ENCODE peak calls at places on chromosomes 6 and 20, in nine cellular contexts. One of them, this sample, is unnamed.

GRCh38 chr6:109360281-109360680 is 22.0 kb downstream of the CD164 start:
- DNase-seq in activated T-cell treated with anti-CD3 and anti-CD28 coated beads, Interleukin-2, amount 50 U/mL, for 48 hours: no peak
- DNase-seq in NCI-H446 treated with DMSO at 0.1 percent for 48 hours: no peak
- DNase-seq in amygdala: no peak
- DNase-seq in GM04504: no peak
- DNase-seq in activated naive CD4-positive, alpha-beta T cell: no peak
- DNase-seq in body of pancreas: no peak
- DNase-seq in anterior cingulate cortex: no peak
- DNase-seq in HAP-1: no peak
- DNase-seq in this sample: no peak

GRCh38 chr6:116393430-116393829 is 22.7 kb downstream of the DSE start:
- DNase-seq in activated T-cell treated with anti-CD3 and anti-CD28 coated beads, Interleukin-2, amount 50 U/mL, for 48 hours: no peak
- DNase-seq in NCI-H446 treated with DMSO at 0.1 percent for 48 hours: no peak
- DNase-seq in amygdala: no peak
- DNase-seq in GM04504: no peak
- DNase-seq in activated naive CD4-positive, alpha-beta T cell: no peak
- DNase-seq in body of pancreas: no peak
- DNase-seq in anterior cingulate cortex: no peak
- DNase-seq in HAP-1: no peak
- DNase-seq in this sample: no peak

GRCh38 chr6:139944976-139945375 is 570.5 kb upstream of the CITED2 start:
- DNase-seq in activated T-cell treated with anti-CD3 and anti-CD28 coated beads, Interleukin-2, amount 50 U/mL, for 48 hours: no peak
- DNase-seq in NCI-H446 treated with DMSO at 0.1 percent for 48 hours: no peak
- DNase-seq in amygdala: no peak
- DNase-seq in GM04504: no peak
- DNase-seq in activated naive CD4-positive, alpha-beta T cell: no peak
- DNase-seq in body of pancreas: no peak
- DNase-seq in anterior cingulate cortex: no peak
- DNase-seq in HAP-1: no peak
- DNase-seq in this sample: no peak

GRCh38 chr6:47083586-47084047 is 41.5 kb upstream of the ADGRF1 start:
- DNase-seq in activated T-cell treated with anti-CD3 and anti-CD28 coated beads, Interleukin-2, amount 50 U/mL, for 48 hours: no peak
- DNase-seq in NCI-H446 treated with DMSO at 0.1 percent for 48 hours: peak; percentile 48
- DNase-seq in amygdala: no peak
- DNase-seq in GM04504: peak; percentile 82
- DNase-seq in activated naive CD4-positive, alpha-beta T cell: no peak
- DNase-seq in body of pancreas: peak; percentile 94
- DNase-seq in anterior cingulate cortex: no peak
- DNase-seq in HAP-1: no peak
- DNase-seq in this sample: no peak

GRCh38 chr6:167825759-167826229 is 917 bp upstream of the AFDN start:
- DNase-seq in activated T-cell treated with anti-CD3 and anti-CD28 coated beads, Interleukin-2, amount 50 U/mL, for 48 hours: peak; percentile 35
- DNase-seq in NCI-H446 treated with DMSO at 0.1 percent for 48 hours: no peak
- DNase-seq in amygdala: no peak
- DNase-seq in GM04504: no peak
- DNase-seq in activated naive CD4-positive, alpha-beta T cell: no peak
- DNase-seq in body of pancreas: peak; percentile 86
- DNase-seq in anterior cingulate cortex: no peak
- DNase-seq in HAP-1: peak; percentile 82
- DNase-seq in this sample: no peak

GRCh38 chr20:38804682-38805501 is 605 bp upstream of the PPP1R16B start:
- DNase-seq in activated T-cell treated with anti-CD3 and anti-CD28 coated beads, Interleukin-2, amount 50 U/mL, for 48 hours: peak; percentile 80
- DNase-seq in NCI-H446 treated with DMSO at 0.1 percent for 48 hours: no peak
- DNase-seq in amygdala: peak; percentile 29
- DNase-seq in GM04504: no peak
- DNase-seq in activated naive CD4-positive, alpha-beta T cell: no peak
- DNase-seq in body of pancreas: peak; percentile 37
- DNase-seq in anterior cingulate cortex: no peak
- DNase-seq in HAP-1: peak; percentile 14
- DNase-seq in this sample: no peak

GRCh38 chr6:23174781-23175361 is 605.5 kb downstream of the HDGFL1 start:
- DNase-seq in activated T-cell treated with anti-CD3 and anti-CD28 coated beads, Interleukin-2, amount 50 U/mL, for 48 hours: no peak
- DNase-seq in NCI-H446 treated with DMSO at 0.1 percent for 48 hours: no peak
- DNase-seq in amygdala: no peak
- DNase-seq in GM04504: peak; percentile 84
- DNase-seq in activated naive CD4-positive, alpha-beta T cell: no peak
- DNase-seq in body of pancreas: no peak
- DNase-seq in anterior cingulate cortex: no peak
- DNase-seq in HAP-1: no peak
- DNase-seq in this sample: no peak

GRCh38 chr20:8117636-8118413 is 14.2 kb upstream of the PLCB1 start:
- DNase-seq in activated T-cell treated with anti-CD3 and anti-CD28 coated beads, Interleukin-2, amount 50 U/mL, for 48 hours: no peak
- DNase-seq in NCI-H446 treated with DMSO at 0.1 percent for 48 hours: peak; percentile 48
- DNase-seq in amygdala: no peak
- DNase-seq in GM04504: no peak
- DNase-seq in activated naive CD4-positive, alpha-beta T cell: no peak
- DNase-seq in body of pancreas: no peak
- DNase-seq in anterior cingulate cortex: no peak
- DNase-seq in HAP-1: no peak
- DNase-seq in this sample: no peak

GRCh38 chr6:110399219-110400071 is 15.9 kb downstream of the DDO start:
- DNase-seq in activated T-cell treated with anti-CD3 and anti-CD28 coated beads, Interleukin-2, amount 50 U/mL, for 48 hours: no peak
- DNase-seq in NCI-H446 treated with DMSO at 0.1 percent for 48 hours: no peak
- DNase-seq in amygdala: no peak
- DNase-seq in GM04504: no peak
- DNase-seq in activated naive CD4-positive, alpha-beta T cell: no peak
- DNase-seq in body of pancreas: no peak
- DNase-seq in anterior cingulate cortex: no peak
- DNase-seq in HAP-1: no peak
- DNase-seq in this sample: no peak

This sample was measured in D721Med.